ENCODE peak calls at places on chromosomes 1 and 21, in eight cellular contexts. One of them, this sample, is unnamed.

GRCh38 chr1:43711524-43712386 is 4.4 kb downstream of the ST3GAL3 start:
- DNase-seq in AG10803: peak
- DNase-seq in AG09309: no peak
- DNase-seq in endodermal cell: no peak
- DNase-seq in colonic mucosa: no peak
- DNase-seq in heart left ventricle: no peak
- DNase-seq in foreskin fibroblast: peak
- DNase-seq in cardiac muscle cell: peak
- DNase-seq in this sample: peak

GRCh38 chr1:192559115-192560006 is 16.2 kb upstream of the RGS1 start:
- DNase-seq in AG10803: peak
- DNase-seq in AG09309: peak
- DNase-seq in endodermal cell: no peak
- DNase-seq in colonic mucosa: no peak
- DNase-seq in heart left ventricle: no peak
- DNase-seq in foreskin fibroblast: peak
- DNase-seq in cardiac muscle cell: peak
- DNase-seq in this sample: peak

GRCh38 chr1:31336687-31337467 is 36.0 kb downstream of the FABP3 start:
- DNase-seq in AG10803: no peak
- DNase-seq in AG09309: no peak
- DNase-seq in endodermal cell: no peak
- DNase-seq in colonic mucosa: no peak
- DNase-seq in heart left ventricle: no peak
- DNase-seq in foreskin fibroblast: no peak
- DNase-seq in cardiac muscle cell: peak
- DNase-seq in this sample: no peak

GRCh38 chr1:230265200-230266115 is 160.7 kb downstream of the PGBD5 start:
- DNase-seq in AG10803: no peak
- DNase-seq in AG09309: no peak
- DNase-seq in endodermal cell: peak
- DNase-seq in colonic mucosa: no peak
- DNase-seq in heart left ventricle: no peak
- DNase-seq in foreskin fibroblast: no peak
- DNase-seq in cardiac muscle cell: no peak
- DNase-seq in this sample: no peak

GRCh38 chr1:2580691-2581090 is 5.9 kb upstream of the PRXL2B start:
- DNase-seq in AG10803: no peak
- DNase-seq in AG09309: no peak
- DNase-seq in endodermal cell: no peak
- DNase-seq in colonic mucosa: no peak
- DNase-seq in heart left ventricle: no peak
- DNase-seq in foreskin fibroblast: no peak
- DNase-seq in cardiac muscle cell: no peak
- DNase-seq in this sample: no peak

GRCh38 chr1:15950302-15950701 is 25.6 kb downstream of the ZBTB17 start:
- DNase-seq in AG10803: no peak
- DNase-seq in AG09309: no peak
- DNase-seq in endodermal cell: no peak
- DNase-seq in colonic mucosa: no peak
- DNase-seq in heart left ventricle: no peak
- DNase-seq in foreskin fibroblast: no peak
- DNase-seq in cardiac muscle cell: no peak
- DNase-seq in this sample: no peak

GRCh38 chr1:19645544-19646252 is 1.6 kb downstream of the NBL1 start:
- DNase-seq in AG10803: peak
- DNase-seq in AG09309: no peak
- DNase-seq in endodermal cell: peak
- DNase-seq in colonic mucosa: peak
- DNase-seq in heart left ventricle: no peak
- DNase-seq in foreskin fibroblast: no peak
- DNase-seq in cardiac muscle cell: no peak
- DNase-seq in this sample: no peak

GRCh38 chr1:51518033-51518729 is 885 bp downstream of the EPS15 start:
- DNase-seq in AG10803: no peak
- DNase-seq in AG09309: no peak
- DNase-seq in endodermal cell: peak
- DNase-seq in colonic mucosa: peak
- DNase-seq in heart left ventricle: peak
- DNase-seq in foreskin fibroblast: peak
- DNase-seq in cardiac muscle cell: peak
- DNase-seq in this sample: no peak

GRCh38 chr1:223308141-223308540 is 55.8 kb downstream of the SUSD4 start:
- DNase-seq in AG10803: no peak
- DNase-seq in AG09309: no peak
- DNase-seq in endodermal cell: no peak
- DNase-seq in colonic mucosa: no peak
- DNase-seq in heart left ventricle: no peak
- DNase-seq in foreskin fibroblast: no peak
- DNase-seq in cardiac muscle cell: no peak
- DNase-seq in this sample: no peak

GRCh38 chr1:224800486-224801119 is 128.9 kb upstream of the DNAH14 start:
- DNase-seq in AG10803: no peak
- DNase-seq in AG09309: no peak
- DNase-seq in endodermal cell: no peak
- DNase-seq in colonic mucosa: no peak
- DNase-seq in heart left ventricle: no peak
- DNase-seq in foreskin fibroblast: no peak
- DNase-seq in cardiac muscle cell: no peak
- DNase-seq in this sample: no peak

GRCh38 chr21:44972301-44972814 is 32.5 kb downstream of the SLX9 start:
- DNase-seq in AG10803: no peak
- DNase-seq in AG09309: no peak
- DNase-seq in endodermal cell: peak
- DNase-seq in colonic mucosa: no peak
- DNase-seq in heart left ventricle: no peak
- DNase-seq in foreskin fibroblast: no peak
- DNase-seq in cardiac muscle cell: no peak
- DNase-seq in this sample: no peak

GRCh38 chr1:110647254-110647891 is 27.4 kb downstream of the KCNA3 start:
- DNase-seq in AG10803: peak
- DNase-seq in AG09309: no peak
- DNase-seq in endodermal cell: no peak
- DNase-seq in colonic mucosa: no peak
- DNase-seq in heart left ventricle: no peak
- DNase-seq in foreskin fibroblast: peak
- DNase-seq in cardiac muscle cell: peak
- DNase-seq in this sample: no peak

GRCh38 chr1:145688328-145688727 is 18.8 kb downstream of the PDZK1 start:
- DNase-seq in AG10803: no peak
- DNase-seq in AG09309: no peak
- DNase-seq in endodermal cell: peak
- DNase-seq in colonic mucosa: no peak
- DNase-seq in heart left ventricle: no peak
- DNase-seq in foreskin fibroblast: no peak
- DNase-seq in cardiac muscle cell: no peak
- DNase-seq in this sample: no peak

GRCh38 chr21:45413922-45414321 is 9.0 kb downstream of the COL18A1 start:
- DNase-seq in AG10803: no peak
- DNase-seq in AG09309: no peak
- DNase-seq in endodermal cell: no peak
- DNase-seq in colonic mucosa: no peak
- DNase-seq in heart left ventricle: peak
- DNase-seq in foreskin fibroblast: no peak
- DNase-seq in cardiac muscle cell: no peak
- DNase-seq in this sample: no peak

GRCh38 chr1:40877681-40878080 is 15.5 kb upstream of the CITED4 start:
- DNase-seq in AG10803: peak
- DNase-seq in AG09309: peak
- DNase-seq in endodermal cell: peak
- DNase-seq in colonic mucosa: peak
- DNase-seq in heart left ventricle: peak
- DNase-seq in foreskin fibroblast: peak
- DNase-seq in cardiac muscle cell: peak
- DNase-seq in this sample: peak

GRCh38 chr1:34113362-34113761 is 51.7 kb downstream of the CSMD2 start:
- DNase-seq in AG10803: no peak
- DNase-seq in AG09309: no peak
- DNase-seq in endodermal cell: peak
- DNase-seq in colonic mucosa: no peak
- DNase-seq in heart left ventricle: no peak
- DNase-seq in foreskin fibroblast: no peak
- DNase-seq in cardiac muscle cell: no peak
- DNase-seq in this sample: no peak

GRCh38 chr1:171441278-171441677 is 44.1 kb upstream of the PRRC2C start:
- DNase-seq in AG10803: peak
- DNase-seq in AG09309: peak
- DNase-seq in endodermal cell: no peak
- DNase-seq in colonic mucosa: no peak
- DNase-seq in heart left ventricle: no peak
- DNase-seq in foreskin fibroblast: peak
- DNase-seq in cardiac muscle cell: peak
- DNase-seq in this sample: peak

GRCh38 chr1:156661932-156662587 is 15.1 kb downstream of the NES start:
- DNase-seq in AG10803: no peak
- DNase-seq in AG09309: no peak
- DNase-seq in endodermal cell: peak
- DNase-seq in colonic mucosa: no peak
- DNase-seq in heart left ventricle: no peak
- DNase-seq in foreskin fibroblast: no peak
- DNase-seq in cardiac muscle cell: peak
- DNase-seq in this sample: peak

GRCh38 chr1:54417123-54417522 is 10.9 kb upstream of the SSBP3 start:
- DNase-seq in AG10803: no peak
- DNase-seq in AG09309: no peak
- DNase-seq in endodermal cell: no peak
- DNase-seq in colonic mucosa: no peak
- DNase-seq in heart left ventricle: no peak
- DNase-seq in foreskin fibroblast: no peak
- DNase-seq in cardiac muscle cell: no peak
- DNase-seq in this sample: no peak

DNA sequence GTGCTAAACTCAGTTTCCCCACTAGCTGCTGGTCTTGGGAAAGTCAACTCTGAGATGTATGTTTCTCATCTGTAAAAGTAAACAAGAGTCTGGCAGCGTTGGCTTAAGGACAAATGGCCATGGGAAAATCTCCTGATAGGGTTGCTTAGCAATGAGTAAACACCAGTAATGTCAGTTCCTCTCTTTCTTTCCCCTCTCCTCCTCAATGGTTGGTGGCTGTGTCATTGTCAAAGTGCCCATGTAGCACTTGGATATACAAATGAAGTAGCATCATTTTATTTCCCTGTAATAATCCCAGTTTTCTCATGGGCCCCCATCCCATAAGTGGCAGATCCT is 2.2 kb upstream of the FYB2 start:
- DNase-seq in AG10803: no peak
- DNase-seq in AG09309: no peak
- DNase-seq in endodermal cell: no peak
- DNase-seq in colonic mucosa: no peak
- DNase-seq in heart left ventricle: no peak
- DNase-seq in foreskin fibroblast: no peak
- DNase-seq in cardiac muscle cell: peak
- DNase-seq in this sample: peak
- TF ChIP-seq CTCF in AG10803: no peak
- TF ChIP-seq CTCF in AG09309: no peak
- TF ChIP-seq CTCF in endodermal cell: no peak
- TF ChIP-seq CTCF in colonic mucosa: no peak
- TF ChIP-seq CTCF in heart left ventricle: no peak
- TF ChIP-seq CTCF in foreskin fibroblast: no peak
- TF ChIP-seq CTCF in cardiac muscle cell: no peak
- TF ChIP-seq CTCF in this sample: no peak

DNA sequence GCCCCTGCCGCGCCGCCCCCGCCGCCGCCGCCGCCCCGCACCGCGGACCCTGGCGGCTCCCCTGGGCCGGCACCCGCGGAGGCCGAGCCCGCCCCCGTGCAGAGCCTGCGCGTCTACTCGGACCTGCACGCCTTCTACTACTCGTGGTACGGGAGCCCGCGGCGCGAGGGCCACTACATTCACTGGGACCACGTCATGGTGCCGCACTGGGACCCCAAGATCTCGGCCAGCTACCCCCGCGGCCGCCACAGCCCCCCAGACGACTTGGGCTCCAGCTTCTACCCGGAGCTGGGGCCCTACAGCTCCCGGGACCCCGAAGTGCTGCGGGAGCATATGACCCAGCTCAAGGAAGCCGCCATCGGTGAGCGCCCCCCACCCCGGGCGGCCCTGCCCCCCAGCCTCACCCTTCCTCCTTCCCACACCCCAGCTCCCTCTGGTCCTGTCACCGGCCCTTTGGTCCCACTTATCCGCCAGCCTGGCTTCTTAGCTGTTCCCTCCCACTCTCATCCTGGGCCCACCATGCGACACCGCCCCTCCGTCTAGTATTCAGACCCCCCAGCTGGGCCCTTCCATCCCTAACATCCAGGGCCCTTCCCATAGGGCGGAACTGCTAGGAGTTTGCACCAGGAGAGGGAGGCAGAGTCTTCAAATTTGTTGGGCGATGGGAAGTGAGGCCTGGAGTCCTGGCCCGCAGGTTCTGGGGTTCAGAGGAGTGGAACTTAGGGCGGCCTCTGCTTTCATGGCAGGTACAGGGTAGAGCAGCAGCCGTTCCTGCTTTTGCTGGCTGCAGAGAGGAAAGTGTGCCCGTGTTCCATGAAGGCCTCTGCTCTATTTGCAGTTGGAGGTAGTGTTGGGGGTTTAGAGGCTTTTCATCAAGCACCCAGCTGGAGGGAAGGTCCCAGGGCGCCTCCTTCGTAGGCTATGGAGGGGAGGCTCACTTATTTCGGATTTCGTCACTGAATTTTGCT is 1.0 kb downstream of the MANEAL start:
- DNase-seq in AG10803: no peak
- DNase-seq in AG09309: no peak
- DNase-seq in endodermal cell: peak
- DNase-seq in colonic mucosa: no peak
- DNase-seq in heart left ventricle: no peak
- DNase-seq in foreskin fibroblast: no peak
- DNase-seq in cardiac muscle cell: no peak
- DNase-seq in this sample: no peak
- H3K4me3 ChIP-seq in AG10803: no peak
- H3K4me3 ChIP-seq in AG09309: peak
- H3K4me3 ChIP-seq in endodermal cell: no peak
- H3K4me3 ChIP-seq in colonic mucosa: peak
- H3K4me3 ChIP-seq in heart left ventricle: no peak
- H3K4me3 ChIP-seq in foreskin fibroblast: peak
- H3K4me3 ChIP-seq in cardiac muscle cell: peak
- H3K4me3 ChIP-seq in this sample: no peak

DNA sequence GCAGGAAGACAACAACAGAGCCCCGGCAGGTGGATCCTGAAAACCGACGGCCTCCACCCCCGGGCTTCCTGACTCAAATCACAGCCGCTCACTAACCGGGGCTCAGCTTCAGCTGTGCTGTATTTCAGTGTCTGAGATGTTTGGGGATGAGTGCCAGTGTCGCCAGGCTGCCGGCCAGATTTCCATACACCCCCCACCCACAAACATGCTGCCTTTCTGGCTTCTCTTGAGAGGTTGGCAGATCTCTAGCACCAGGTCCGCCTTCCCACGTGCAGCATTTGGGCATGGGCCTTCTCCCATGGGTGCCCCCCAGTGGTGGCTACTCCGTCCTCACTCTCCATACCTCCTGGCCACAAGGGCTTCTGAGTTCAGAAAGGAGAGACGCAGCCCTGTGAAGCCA is 34.8 kb downstream of the KCNAB2 start:
- DNase-seq in AG10803: no peak
- DNase-seq in AG09309: no peak
- DNase-seq in endodermal cell: peak
- DNase-seq in colonic mucosa: no peak
- DNase-seq in heart left ventricle: peak
- DNase-seq in foreskin fibroblast: no peak
- DNase-seq in cardiac muscle cell: no peak
- DNase-seq in this sample: no peak
- TF ChIP-seq CTCF in AG10803: peak
- TF ChIP-seq CTCF in AG09309: peak
- TF ChIP-seq CTCF in endodermal cell: peak
- TF ChIP-seq CTCF in colonic mucosa: no peak
- TF ChIP-seq CTCF in heart left ventricle: no peak
- TF ChIP-seq CTCF in foreskin fibroblast: no peak
- TF ChIP-seq CTCF in cardiac muscle cell: peak
- TF ChIP-seq CTCF in this sample: peak

GRCh38 chr1:226565476-226565875 is 16.9 kb downstream of the STUM start:
- DNase-seq in AG10803: no peak
- DNase-seq in AG09309: no peak
- DNase-seq in endodermal cell: no peak
- DNase-seq in colonic mucosa: no peak
- DNase-seq in heart left ventricle: no peak
- DNase-seq in foreskin fibroblast: no peak
- DNase-seq in cardiac muscle cell: no peak
- DNase-seq in this sample: no peak
- H3K4me3 ChIP-seq in AG10803: no peak
- H3K4me3 ChIP-seq in AG09309: no peak
- H3K4me3 ChIP-seq in endodermal cell: no peak
- H3K4me3 ChIP-seq in colonic mucosa: no peak
- H3K4me3 ChIP-seq in heart left ventricle: no peak
- H3K4me3 ChIP-seq in foreskin fibroblast: no peak
- H3K4me3 ChIP-seq in cardiac muscle cell: no peak
- H3K4me3 ChIP-seq in this sample: no peak

This sample was measured in brain microvascular endothelial cell.